ENCODE peak calls at places on chromosomes 6 and 20, in four cellular contexts. One of them, this sample, is unnamed.

GRCh38 chr6:121285041-121285440 is 49.2 kb downstream of the TBC1D32 start:
- DNase-seq in upper lobe of left lung: no peak
- DNase-seq in spleen: no peak
- DNase-seq in prostate gland: no peak
- DNase-seq in this sample: no peak

GRCh38 chr6:45132059-45132458 is 196.1 kb upstream of the RUNX2 start:
- DNase-seq in upper lobe of left lung: no peak
- DNase-seq in spleen: no peak
- DNase-seq in prostate gland: no peak
- DNase-seq in this sample: no peak

GRCh38 chr20:17646901-17647301 is 35.1 kb downstream of the RRBP1 start:
- DNase-seq in upper lobe of left lung: no peak
- DNase-seq in spleen: peak
- DNase-seq in prostate gland: no peak
- DNase-seq in this sample: no peak

GRCh38 chr6:169167581-169168301 is 85.9 kb downstream of the THBS2 start:
- DNase-seq in upper lobe of left lung: no peak
- DNase-seq in spleen: no peak
- DNase-seq in prostate gland: no peak
- DNase-seq in this sample: no peak

GRCh38 chr6:88177961-88178464 is 11.9 kb upstream of the CNR1 start:
- DNase-seq in upper lobe of left lung: no peak
- DNase-seq in spleen: no peak
- DNase-seq in prostate gland: no peak
- DNase-seq in this sample: no peak

GRCh38 chr6:170441316-170441715 is 111.8 kb downstream of the PSMB1 start:
- DNase-seq in upper lobe of left lung: no peak
- DNase-seq in spleen: no peak
- DNase-seq in prostate gland: no peak
- DNase-seq in this sample: no peak

GRCh38 chr6:108360919-108361311 is 66.1 kb downstream of the AFG1L start:
- DNase-seq in upper lobe of left lung: no peak
- DNase-seq in spleen: no peak
- DNase-seq in prostate gland: no peak
- DNase-seq in this sample: no peak

GRCh38 chr20:8542115-8542486 is 410.0 kb downstream of the PLCB1 start:
- DNase-seq in upper lobe of left lung: no peak
- DNase-seq in spleen: no peak
- DNase-seq in prostate gland: no peak
- DNase-seq in this sample: no peak

GRCh38 chr6:56864171-56864616 is 90.7 kb upstream of the BEND6 start:
- DNase-seq in upper lobe of left lung: no peak
- DNase-seq in spleen: no peak
- DNase-seq in prostate gland: no peak
- DNase-seq in this sample: no peak

GRCh38 chr6:26292709-26293108 is 72.3 kb upstream of the BTN3A2 start:
- DNase-seq in upper lobe of left lung: no peak
- DNase-seq in spleen: no peak
- DNase-seq in prostate gland: no peak
- DNase-seq in this sample: no peak

GRCh38 chr6:26286168-26286854 is 78.7 kb upstream of the BTN3A2 start:
- DNase-seq in upper lobe of left lung: peak
- DNase-seq in spleen: peak
- DNase-seq in prostate gland: peak
- DNase-seq in this sample: peak

GRCh38 chr6:26294276-26294675 is 70.7 kb upstream of the BTN3A2 start:
- DNase-seq in upper lobe of left lung: no peak
- DNase-seq in spleen: no peak
- DNase-seq in prostate gland: no peak
- DNase-seq in this sample: no peak

GRCh38 chr6:26288155-26288554 is 76.8 kb upstream of the BTN3A2 start:
- DNase-seq in upper lobe of left lung: no peak
- DNase-seq in spleen: no peak
- DNase-seq in prostate gland: no peak
- DNase-seq in this sample: no peak

DNA sequence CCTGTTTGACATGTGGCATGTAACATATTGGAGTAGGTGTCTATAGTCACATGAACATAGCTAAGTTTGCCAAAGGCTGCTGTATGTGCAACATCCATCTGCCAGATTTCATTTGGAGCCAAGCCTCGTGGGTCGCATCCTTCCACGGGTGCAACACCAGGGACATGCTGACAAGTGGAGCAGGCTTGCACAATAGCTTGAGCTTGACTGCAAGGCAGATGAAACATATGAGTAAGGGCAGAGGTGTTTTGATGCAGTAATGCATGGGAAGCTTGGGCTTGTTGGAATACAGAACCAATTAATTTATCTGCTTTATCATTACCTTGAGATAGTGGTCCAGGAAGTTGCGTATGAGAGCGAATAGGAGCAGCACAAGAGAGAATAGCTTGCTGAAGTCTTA is 74.1 kb upstream of the BTN3A2 start:
- DNase-seq in upper lobe of left lung: no peak
- DNase-seq in spleen: no peak
- DNase-seq in prostate gland: no peak
- DNase-seq in this sample: no peak
- TF ChIP-seq CTCF in upper lobe of left lung: no peak
- TF ChIP-seq CTCF in spleen: no peak
- TF ChIP-seq CTCF in prostate gland: no peak
- TF ChIP-seq CTCF in this sample: no peak

DNA sequence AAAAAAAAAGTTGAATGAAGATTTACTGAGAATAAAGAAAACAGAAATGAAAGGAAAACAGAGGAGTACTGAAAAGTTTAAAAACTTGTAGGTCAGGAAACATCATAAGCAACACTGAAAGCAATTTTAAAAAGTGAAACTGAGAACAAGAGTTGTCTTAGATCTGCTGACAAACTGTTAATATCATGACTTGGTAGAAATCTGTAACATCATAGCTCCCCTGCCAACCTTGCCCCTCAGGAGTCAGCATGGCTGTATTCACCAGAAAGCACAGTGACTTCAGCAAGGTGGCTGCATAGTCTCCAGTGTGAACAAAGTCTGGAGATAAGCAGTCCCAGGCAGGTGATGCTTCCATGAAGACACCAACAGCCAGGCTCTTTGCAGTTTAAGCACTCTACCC is 5.3 kb downstream of the NAA20 start:
- DNase-seq in upper lobe of left lung: no peak
- DNase-seq in spleen: no peak
- DNase-seq in prostate gland: no peak
- DNase-seq in this sample: no peak
- TF ChIP-seq POLR2AphosphoS5 in upper lobe of left lung: no peak
- TF ChIP-seq POLR2AphosphoS5 in spleen: no peak
- TF ChIP-seq POLR2AphosphoS5 in prostate gland: no peak
- TF ChIP-seq POLR2AphosphoS5 in this sample: no peak

DNA sequence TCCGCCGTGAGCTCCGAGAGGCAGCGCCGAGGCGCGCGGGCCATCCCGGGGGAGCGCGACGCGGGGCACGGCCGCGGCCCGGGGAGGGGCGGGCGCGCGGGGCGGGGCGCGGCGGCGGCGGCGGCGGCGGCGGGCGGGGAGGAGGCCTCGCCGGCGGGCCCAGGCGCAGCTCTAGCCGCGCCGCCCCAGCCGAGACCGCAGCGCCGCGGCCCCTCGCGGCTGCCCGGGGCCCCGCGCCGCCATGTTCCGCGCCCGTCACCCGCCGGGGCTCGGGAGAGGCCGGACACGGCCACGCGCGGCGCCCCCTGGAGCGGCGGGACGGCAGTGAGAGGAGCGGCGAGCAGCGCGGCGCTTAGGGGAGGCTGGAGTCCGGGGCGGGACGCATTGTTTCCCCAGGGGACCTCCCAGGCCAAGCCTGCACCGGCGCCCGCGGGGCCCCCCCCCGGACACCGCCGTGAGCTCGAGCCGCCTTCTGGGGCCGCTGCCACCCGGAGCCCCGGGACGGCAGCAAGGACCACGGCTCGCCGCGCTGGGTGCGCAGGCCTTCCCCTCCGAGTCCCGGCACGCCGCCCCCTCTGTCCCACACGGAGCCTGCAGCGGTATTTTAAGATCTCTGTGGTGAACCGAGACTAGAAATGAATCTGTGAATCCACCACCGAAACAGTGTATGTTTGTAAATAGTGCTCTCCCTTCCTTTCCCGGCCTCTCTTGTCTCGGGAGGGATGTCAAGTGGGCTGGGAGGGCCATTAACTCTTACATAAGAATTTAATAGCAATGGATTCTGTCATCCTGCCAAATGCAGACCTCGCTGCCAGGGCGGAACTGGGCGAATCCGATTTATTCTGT is at the start of gene KIF13A:
- DNase-seq in upper lobe of left lung: peak
- DNase-seq in spleen: peak
- DNase-seq in prostate gland: peak
- DNase-seq in this sample: no peak
- TF ChIP-seq CTCF in upper lobe of left lung: peak
- TF ChIP-seq CTCF in spleen: peak
- TF ChIP-seq CTCF in prostate gland: no peak
- TF ChIP-seq CTCF in this sample: no peak

DNA sequence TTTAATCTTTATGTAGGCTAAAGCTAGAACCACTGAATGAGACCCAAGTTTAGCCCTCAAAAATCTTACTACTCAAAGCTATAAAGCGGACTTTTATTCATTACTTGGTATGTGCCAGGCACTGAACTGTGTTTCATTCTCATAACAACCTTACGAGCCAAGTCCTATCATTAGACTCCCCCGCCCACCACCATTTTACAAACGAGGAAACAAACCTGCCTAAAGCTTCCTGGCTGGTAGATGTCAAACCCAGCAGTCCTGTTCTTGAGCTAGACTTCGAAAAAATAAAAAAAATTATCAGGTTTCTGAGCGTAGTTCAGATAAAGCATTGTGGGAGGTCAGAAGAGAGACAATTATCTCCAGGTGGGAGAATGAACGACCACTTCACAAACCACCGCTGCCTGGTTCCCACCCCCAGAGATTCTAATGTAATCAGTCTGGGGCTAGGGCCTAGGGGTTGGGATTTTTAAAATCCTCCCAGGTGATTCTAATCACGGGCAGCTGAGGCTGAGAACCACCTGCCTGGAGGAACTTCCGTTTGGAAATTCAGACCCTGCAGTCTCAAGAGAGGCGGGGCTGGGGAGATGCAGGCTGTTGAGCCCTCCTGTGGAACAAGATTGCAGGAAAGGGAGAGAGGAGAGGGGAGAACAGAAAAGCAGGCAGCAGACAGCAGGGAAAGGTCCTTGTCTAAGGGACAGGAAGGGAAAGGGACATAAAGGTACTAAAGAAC is 8.6 kb downstream of the ADTRP start:
- DNase-seq in upper lobe of left lung: no peak
- DNase-seq in spleen: no peak
- DNase-seq in prostate gland: no peak
- DNase-seq in this sample: no peak
- TF ChIP-seq POLR2AphosphoS5 in upper lobe of left lung: no peak
- TF ChIP-seq POLR2AphosphoS5 in spleen: no peak
- TF ChIP-seq POLR2AphosphoS5 in prostate gland: no peak
- TF ChIP-seq POLR2AphosphoS5 in this sample: no peak

DNA sequence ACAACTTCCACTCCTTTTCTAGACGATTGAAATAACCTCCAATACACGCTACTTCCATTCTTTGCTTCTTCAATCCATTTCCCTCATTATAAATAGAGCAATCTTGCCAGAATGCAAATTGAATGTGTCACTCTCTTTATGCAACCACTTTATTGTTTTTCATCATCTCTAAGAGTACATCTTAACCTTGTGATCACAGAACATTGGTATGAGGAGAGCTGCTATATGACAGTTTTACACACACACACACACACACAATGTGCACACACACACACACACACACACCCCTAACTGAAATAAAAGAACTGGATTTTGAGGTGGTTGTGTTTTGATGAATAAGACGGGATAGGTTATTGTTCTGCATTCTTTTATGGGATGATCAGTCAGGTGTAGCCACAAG is 187.0 kb downstream of the HDGFL1 start:
- DNase-seq in upper lobe of left lung: no peak
- DNase-seq in spleen: no peak
- DNase-seq in prostate gland: no peak
- DNase-seq in this sample: no peak
- TF ChIP-seq CTCF in upper lobe of left lung: no peak
- TF ChIP-seq CTCF in spleen: no peak
- TF ChIP-seq CTCF in prostate gland: no peak
- TF ChIP-seq CTCF in this sample: no peak

DNA sequence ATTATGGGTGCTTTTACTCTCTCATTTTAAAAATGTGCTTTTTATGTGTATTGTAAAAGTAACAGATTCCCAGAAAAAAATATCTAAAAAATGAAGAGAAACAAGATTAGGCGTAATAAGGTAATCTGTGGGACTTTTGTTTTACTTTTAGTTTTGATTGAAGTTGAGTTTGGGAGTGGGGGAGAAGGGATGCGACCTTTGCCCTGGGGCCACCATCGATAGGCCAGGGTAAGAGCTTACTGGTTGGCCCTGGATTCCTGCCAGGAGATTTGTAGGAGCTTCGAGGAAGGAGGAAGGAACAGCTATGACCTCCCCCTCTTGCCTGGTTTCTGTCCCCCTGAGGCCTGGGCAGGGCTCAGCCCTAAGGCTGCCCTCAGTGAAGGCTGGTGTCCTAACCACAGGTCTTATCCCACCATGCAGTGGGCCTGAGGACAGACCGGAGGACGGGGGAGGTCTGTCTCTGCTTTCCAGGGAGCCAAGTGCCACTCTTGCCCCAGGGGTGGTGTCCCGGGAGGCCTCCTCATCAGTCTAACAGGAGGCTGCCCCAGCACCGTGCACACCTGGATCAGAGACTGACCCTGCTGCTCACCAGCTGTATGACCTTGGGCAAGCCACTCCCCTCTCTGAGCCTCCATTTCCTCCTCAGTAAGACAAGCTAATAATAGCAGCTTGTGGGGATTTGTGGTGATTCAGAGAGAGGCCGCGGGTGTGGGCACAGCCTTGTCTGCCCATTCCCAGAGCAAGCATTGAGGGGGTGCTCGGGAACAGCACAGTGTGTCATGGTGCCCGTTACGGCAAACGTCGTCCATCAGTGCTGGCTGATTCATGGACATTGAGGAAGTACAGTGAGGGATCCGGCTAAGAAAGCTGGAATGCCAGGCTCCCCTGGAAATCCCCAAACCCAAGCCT is 21.2 kb downstream of the TGM2 start:
- DNase-seq in upper lobe of left lung: peak
- DNase-seq in spleen: no peak
- DNase-seq in prostate gland: no peak
- DNase-seq in this sample: peak
- TF ChIP-seq POLR2AphosphoS5 in upper lobe of left lung: peak
- TF ChIP-seq POLR2AphosphoS5 in spleen: no peak
- TF ChIP-seq POLR2AphosphoS5 in prostate gland: no peak
- TF ChIP-seq POLR2AphosphoS5 in this sample: no peak

GRCh38 chr20:63519765-63520593 is 586 bp upstream of the PPDPF start:
- DNase-seq in upper lobe of left lung: peak
- DNase-seq in spleen: peak
- DNase-seq in prostate gland: peak
- DNase-seq in this sample: no peak
- TF ChIP-seq CTCF in upper lobe of left lung: peak
- TF ChIP-seq CTCF in spleen: peak
- TF ChIP-seq CTCF in prostate gland: peak
- TF ChIP-seq CTCF in this sample: no peak

GRCh38 chr6:156886409-156886808 is 109.2 kb downstream of the ARID1B start:
- DNase-seq in upper lobe of left lung: peak
- DNase-seq in spleen: no peak
- DNase-seq in prostate gland: no peak
- DNase-seq in this sample: peak
- TF ChIP-seq POLR2AphosphoS5 in upper lobe of left lung: peak
- TF ChIP-seq POLR2AphosphoS5 in spleen: peak
- TF ChIP-seq POLR2AphosphoS5 in prostate gland: no peak
- TF ChIP-seq POLR2AphosphoS5 in this sample: no peak

This sample was measured in HL-60.